ENCODE peak calls at places on chromosome 21, in six cellular contexts. J is AG09319, S is HFF-Myc, D is NCI-H1694 treated with DMSO at 0.1 percent for 48 hours, R is dermis blood vessel endothelial cell, M is T-helper 17 cell. P is an unnamed sample.

GRCh38 chr21:45303111-45303615 is 15.5 kb upstream of the POFUT2 start:
- DNase-seq in J (no peak), S (no peak), D (no peak), R (no peak), M (no peak), P (no peak)

GRCh38 chr21:18443085-18443484 is 39.5 kb upstream of the TMPRSS15 start:
- DNase-seq in J (no peak), S (no peak), D (no peak), R (no peak), M (no peak), P (no peak)

GRCh38 chr21:45027241-45028196 is 46.9 kb upstream of the ADARB1 start:
- DNase-seq in J (no peak), S (no peak), D (no peak), R (no peak), M (no peak), P (no peak)

GRCh38 chr21:45556302-45556644 is 14.0 kb upstream of the SLC19A1 start:
- DNase-seq in J (no peak), S (no peak), D (no peak), R (no peak), M (no peak), P (no peak)

GRCh38 chr21:35048183-35048601 is 910 bp downstream of the RUNX1 start:
- DNase-seq in J (no peak), S (peak), D (no peak), R (no peak), M (no peak), P (no peak)

GRCh38 chr21:25103500-25104207 is 503.6 kb downstream of the MRPL39 start:
- DNase-seq in J (no peak), S (no peak), D (no peak), R (no peak), M (no peak), P (no peak)

GRCh38 chr21:33987461-33987860 is 71.9 kb upstream of the ATP5PO start:
- DNase-seq in J (no peak), S (no peak), D (no peak), R (no peak), M (no peak), P (no peak)

GRCh38 chr21:29888437-29888836 is 51.4 kb downstream of the GRIK1 start:
- DNase-seq in J (no peak), S (peak), D (no peak), R (no peak), M (no peak), P (peak)

GRCh38 chr21:44926364-44927101 is 5.8 kb upstream of the ITGB2 start:
- DNase-seq in J (no peak), S (no peak), D (no peak), R (no peak), M (no peak), P (no peak)

GRCh38 chr21:22231013-22231412 is 1232.8 kb downstream of the NCAM2 start:
- DNase-seq in J (no peak), S (no peak), D (no peak), R (no peak), M (no peak), P (no peak)